ENCODE peak calls at places on chromosome 6, in seven cellular contexts. One of them, this sample, is unnamed. For H3K36me3, the result is how much of the 10 kb centered on the place peaks cover.

GRCh38 chr6:150072201-150072600 is 3.3 kb upstream of the ULBP3 start:
- DNase-seq in heart left ventricle: peak
- DNase-seq in WERI-Rb-1: no peak
- DNase-seq in PC-3: peak
- DNase-seq in SK-N-MC: no peak
- DNase-seq in CD4-positive, CD25-positive, alpha-beta regulatory T cell: no peak
- DNase-seq in naive thymus-derived CD4-positive, alpha-beta T cell: no peak
- DNase-seq in this sample: no peak

GRCh38 chr6:141208101-141208500 is 924.6 kb upstream of the GJE1 start:
- DNase-seq in heart left ventricle: no peak
- DNase-seq in WERI-Rb-1: no peak
- DNase-seq in PC-3: no peak
- DNase-seq in SK-N-MC: no peak
- DNase-seq in CD4-positive, CD25-positive, alpha-beta regulatory T cell: no peak
- DNase-seq in naive thymus-derived CD4-positive, alpha-beta T cell: no peak
- DNase-seq in this sample: no peak

GRCh38 chr6:78746457-78746856 is 120.9 kb upstream of the IRAK1BP1 start:
- DNase-seq in heart left ventricle: no peak
- DNase-seq in WERI-Rb-1: no peak
- DNase-seq in PC-3: no peak
- DNase-seq in SK-N-MC: peak
- DNase-seq in CD4-positive, CD25-positive, alpha-beta regulatory T cell: no peak
- DNase-seq in naive thymus-derived CD4-positive, alpha-beta T cell: no peak
- DNase-seq in this sample: no peak

GRCh38 chr6:91317984-91318383 is 731.1 kb upstream of the MAP3K7 start:
- DNase-seq in heart left ventricle: no peak
- DNase-seq in WERI-Rb-1: no peak
- DNase-seq in PC-3: no peak
- DNase-seq in SK-N-MC: no peak
- DNase-seq in CD4-positive, CD25-positive, alpha-beta regulatory T cell: no peak
- DNase-seq in naive thymus-derived CD4-positive, alpha-beta T cell: no peak
- DNase-seq in this sample: no peak

GRCh38 chr6:163345931-163346330 is 68.6 kb upstream of the QKI start:
- DNase-seq in heart left ventricle: no peak
- DNase-seq in WERI-Rb-1: no peak
- DNase-seq in PC-3: no peak
- DNase-seq in SK-N-MC: no peak
- DNase-seq in CD4-positive, CD25-positive, alpha-beta regulatory T cell: no peak
- DNase-seq in naive thymus-derived CD4-positive, alpha-beta T cell: no peak
- DNase-seq in this sample: no peak

GRCh38 chr6:80316655-80317332 is 210.3 kb downstream of the BCKDHB start:
- DNase-seq in heart left ventricle: no peak
- DNase-seq in WERI-Rb-1: no peak
- DNase-seq in PC-3: no peak
- DNase-seq in SK-N-MC: no peak
- DNase-seq in CD4-positive, CD25-positive, alpha-beta regulatory T cell: no peak
- DNase-seq in naive thymus-derived CD4-positive, alpha-beta T cell: no peak
- DNase-seq in this sample: no peak

GRCh38 chr6:37021356-37022129 is 16.1 kb downstream of the FGD2 start:
- DNase-seq in heart left ventricle: no peak
- DNase-seq in WERI-Rb-1: peak
- DNase-seq in PC-3: peak
- DNase-seq in SK-N-MC: no peak
- DNase-seq in CD4-positive, CD25-positive, alpha-beta regulatory T cell: peak
- DNase-seq in naive thymus-derived CD4-positive, alpha-beta T cell: peak
- DNase-seq in this sample: peak

GRCh38 chr6:13098808-13099570 is 229.3 kb downstream of the TBC1D7 start:
- DNase-seq in heart left ventricle: no peak
- DNase-seq in WERI-Rb-1: no peak
- DNase-seq in PC-3: no peak
- DNase-seq in SK-N-MC: no peak
- DNase-seq in CD4-positive, CD25-positive, alpha-beta regulatory T cell: no peak
- DNase-seq in naive thymus-derived CD4-positive, alpha-beta T cell: no peak
- DNase-seq in this sample: no peak

GRCh38 chr6:228881-229651 is 63.2 kb upstream of the DUSP22 start:
- DNase-seq in heart left ventricle: no peak
- DNase-seq in WERI-Rb-1: no peak
- DNase-seq in PC-3: no peak
- DNase-seq in SK-N-MC: no peak
- DNase-seq in CD4-positive, CD25-positive, alpha-beta regulatory T cell: no peak
- DNase-seq in naive thymus-derived CD4-positive, alpha-beta T cell: no peak
- DNase-seq in this sample: no peak

GRCh38 chr6:96522469-96523009 is 933 bp downstream of the UFL1 start:
- DNase-seq in heart left ventricle: no peak
- DNase-seq in WERI-Rb-1: no peak
- DNase-seq in PC-3: no peak
- DNase-seq in SK-N-MC: peak
- DNase-seq in CD4-positive, CD25-positive, alpha-beta regulatory T cell: no peak
- DNase-seq in naive thymus-derived CD4-positive, alpha-beta T cell: no peak
- DNase-seq in this sample: no peak

GRCh38 chr6:2355155-2355554 is 109.8 kb upstream of the GMDS start:
- DNase-seq in heart left ventricle: no peak
- DNase-seq in WERI-Rb-1: no peak
- DNase-seq in PC-3: no peak
- DNase-seq in SK-N-MC: no peak
- DNase-seq in CD4-positive, CD25-positive, alpha-beta regulatory T cell: no peak
- DNase-seq in naive thymus-derived CD4-positive, alpha-beta T cell: no peak
- DNase-seq in this sample: no peak

GRCh38 chr6:125753937-125754259 is 4.5 kb downstream of the HEY2 start:
- DNase-seq in heart left ventricle: no peak
- DNase-seq in WERI-Rb-1: no peak
- DNase-seq in PC-3: no peak
- DNase-seq in SK-N-MC: no peak
- DNase-seq in CD4-positive, CD25-positive, alpha-beta regulatory T cell: no peak
- DNase-seq in naive thymus-derived CD4-positive, alpha-beta T cell: no peak
- DNase-seq in this sample: no peak

GRCh38 chr6:139925894-139926641 is 551.6 kb upstream of the CITED2 start:
- DNase-seq in heart left ventricle: no peak
- DNase-seq in WERI-Rb-1: no peak
- DNase-seq in PC-3: no peak
- DNase-seq in SK-N-MC: no peak
- DNase-seq in CD4-positive, CD25-positive, alpha-beta regulatory T cell: no peak
- DNase-seq in naive thymus-derived CD4-positive, alpha-beta T cell: no peak
- DNase-seq in this sample: no peak

DNA sequence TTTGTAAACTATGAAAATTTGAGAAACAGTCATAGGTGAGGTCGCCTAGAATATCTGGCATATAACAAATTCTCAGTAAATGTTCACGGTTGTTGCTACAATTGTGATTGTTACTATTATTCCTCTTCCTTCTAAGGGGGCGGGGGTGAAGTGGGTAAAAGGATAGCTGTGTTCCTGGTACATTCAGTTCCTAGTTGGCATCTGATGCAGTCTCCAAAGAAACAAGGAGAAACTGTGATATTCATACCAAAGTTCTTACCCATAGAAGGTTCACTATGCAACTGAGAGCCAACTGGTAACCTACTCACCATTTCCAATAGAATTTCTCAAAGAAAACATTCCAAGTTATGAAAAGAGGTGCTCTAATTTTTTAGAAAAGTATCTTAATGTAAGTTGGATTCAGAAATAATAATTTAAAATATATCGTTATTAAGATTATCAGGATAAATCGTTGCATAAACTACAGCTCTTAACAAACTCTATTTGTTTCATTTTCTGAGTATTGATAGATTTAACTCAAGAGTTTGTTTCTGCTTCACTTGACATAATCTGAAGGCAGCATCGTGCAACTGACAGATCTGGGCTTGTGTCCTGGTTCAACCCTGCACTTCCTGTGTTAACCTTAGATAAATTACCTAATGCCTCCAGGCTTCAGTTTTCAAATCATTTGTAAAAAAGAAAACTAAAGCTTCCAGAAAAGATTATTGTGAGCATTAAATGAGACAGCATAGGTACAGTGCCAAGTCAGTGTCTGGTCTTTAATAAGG is 13.3 kb upstream of the MAP7 start:
- DNase-seq in heart left ventricle: no peak
- DNase-seq in WERI-Rb-1: no peak
- DNase-seq in PC-3: no peak
- DNase-seq in SK-N-MC: no peak
- DNase-seq in CD4-positive, CD25-positive, alpha-beta regulatory T cell: no peak
- DNase-seq in naive thymus-derived CD4-positive, alpha-beta T cell: no peak
- DNase-seq in this sample: no peak
- H3K27ac ChIP-seq in heart left ventricle: no peak
- H3K27ac ChIP-seq in WERI-Rb-1: no peak
- H3K27ac ChIP-seq in PC-3: peak
- H3K27ac ChIP-seq in SK-N-MC: no peak
- H3K27ac ChIP-seq in CD4-positive, CD25-positive, alpha-beta regulatory T cell: no peak
- H3K27ac ChIP-seq in naive thymus-derived CD4-positive, alpha-beta T cell: no peak
- H3K27ac ChIP-seq in this sample: no peak

GRCh38 chr6:41909727-41910126 is 11.2 kb downstream of the MED20 start:
- DNase-seq in heart left ventricle: no peak
- DNase-seq in WERI-Rb-1: no peak
- DNase-seq in PC-3: no peak
- DNase-seq in SK-N-MC: no peak
- DNase-seq in CD4-positive, CD25-positive, alpha-beta regulatory T cell: no peak
- DNase-seq in naive thymus-derived CD4-positive, alpha-beta T cell: no peak
- DNase-seq in this sample: no peak

GRCh38 chr6:41917528-41917927 is 3.4 kb downstream of the MED20 start:
- DNase-seq in heart left ventricle: no peak
- DNase-seq in WERI-Rb-1: no peak
- DNase-seq in PC-3: peak
- DNase-seq in SK-N-MC: no peak
- DNase-seq in CD4-positive, CD25-positive, alpha-beta regulatory T cell: no peak
- DNase-seq in naive thymus-derived CD4-positive, alpha-beta T cell: no peak
- DNase-seq in this sample: no peak

GRCh38 chr6:41914343-41914742 is 6.6 kb downstream of the MED20 start:
- DNase-seq in heart left ventricle: no peak
- DNase-seq in WERI-Rb-1: no peak
- DNase-seq in PC-3: no peak
- DNase-seq in SK-N-MC: no peak
- DNase-seq in CD4-positive, CD25-positive, alpha-beta regulatory T cell: no peak
- DNase-seq in naive thymus-derived CD4-positive, alpha-beta T cell: no peak
- DNase-seq in this sample: no peak

DNA sequence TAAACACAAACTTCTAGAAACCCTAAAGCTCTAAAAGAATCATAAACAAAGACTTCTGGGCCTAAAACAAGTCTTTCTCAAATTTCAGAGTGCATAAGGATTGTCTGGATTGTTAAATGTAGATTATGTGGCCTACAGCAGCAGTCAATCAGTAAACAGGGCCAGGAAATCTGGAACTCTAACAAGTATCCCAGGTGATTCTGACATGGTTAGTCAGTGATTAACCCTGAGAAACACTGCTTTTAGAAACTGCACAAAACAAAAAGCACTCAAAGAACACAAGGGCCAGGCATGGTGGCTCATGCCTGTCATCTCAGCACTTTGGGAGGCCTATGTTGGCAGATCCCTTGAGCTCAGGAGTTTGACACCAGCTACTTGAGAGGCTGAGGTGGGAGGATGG is 6.1 kb downstream of the MED20 start:
- DNase-seq in heart left ventricle: no peak
- DNase-seq in WERI-Rb-1: no peak
- DNase-seq in PC-3: no peak
- DNase-seq in SK-N-MC: no peak
- DNase-seq in CD4-positive, CD25-positive, alpha-beta regulatory T cell: no peak
- DNase-seq in naive thymus-derived CD4-positive, alpha-beta T cell: no peak
- DNase-seq in this sample: no peak
- H3K36me3 ChIP-seq in heart left ventricle: under half
- H3K36me3 ChIP-seq in WERI-Rb-1: half or more
- H3K36me3 ChIP-seq in PC-3: under half
- H3K36me3 ChIP-seq in SK-N-MC: under half
- H3K36me3 ChIP-seq in CD4-positive, CD25-positive, alpha-beta regulatory T cell: under half
- H3K36me3 ChIP-seq in naive thymus-derived CD4-positive, alpha-beta T cell: under half
- H3K36me3 ChIP-seq in this sample: under half

GRCh38 chr6:154165488-154165887 is 126.4 kb downstream of the OPRM1 start:
- DNase-seq in heart left ventricle: no peak
- DNase-seq in WERI-Rb-1: no peak
- DNase-seq in PC-3: no peak
- DNase-seq in SK-N-MC: no peak
- DNase-seq in CD4-positive, CD25-positive, alpha-beta regulatory T cell: no peak
- DNase-seq in naive thymus-derived CD4-positive, alpha-beta T cell: no peak
- DNase-seq in this sample: no peak
- H3K27ac ChIP-seq in heart left ventricle: no peak
- H3K27ac ChIP-seq in WERI-Rb-1: no peak
- H3K27ac ChIP-seq in PC-3: no peak
- H3K27ac ChIP-seq in SK-N-MC: no peak
- H3K27ac ChIP-seq in CD4-positive, CD25-positive, alpha-beta regulatory T cell: no peak
- H3K27ac ChIP-seq in naive thymus-derived CD4-positive, alpha-beta T cell: peak
- H3K27ac ChIP-seq in this sample: no peak

DNA sequence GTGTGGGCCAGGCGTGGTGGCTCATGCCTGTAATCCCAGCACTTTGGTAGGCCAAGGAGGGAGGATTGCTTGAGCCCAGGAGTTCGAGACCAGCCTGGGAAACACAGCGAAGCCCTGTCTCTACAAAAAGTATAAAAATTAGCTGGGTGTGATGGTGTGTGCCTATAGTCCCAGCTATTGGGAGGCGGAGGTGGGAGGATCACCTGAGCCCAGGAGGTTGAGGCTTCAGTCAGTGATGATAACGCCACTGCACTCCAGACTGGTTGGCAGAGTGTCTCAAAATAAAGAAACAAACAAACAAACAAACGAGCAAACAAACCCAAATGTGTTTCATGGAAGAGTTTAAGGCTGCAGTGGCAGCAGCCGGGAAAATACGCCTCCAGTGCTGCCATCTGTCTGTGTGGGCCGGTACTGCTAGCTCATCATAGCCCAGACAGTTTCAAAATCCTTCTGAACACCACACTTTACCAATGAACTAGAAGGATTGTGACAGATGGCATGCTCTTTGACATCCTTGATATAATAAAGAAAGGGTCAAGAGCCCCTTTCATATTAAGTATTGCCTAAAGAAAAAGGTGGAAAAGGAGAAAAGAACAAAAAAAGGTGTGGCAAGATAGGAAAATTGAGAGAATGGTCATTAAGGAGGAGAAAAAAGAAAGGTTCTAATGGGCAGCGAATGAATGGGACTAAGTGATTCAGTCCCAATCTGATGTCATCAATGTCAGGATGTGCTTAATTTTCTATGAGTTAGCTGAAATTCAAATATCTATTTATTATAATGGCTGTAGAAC is 298.6 kb downstream of the SYNE1 start:
- DNase-seq in heart left ventricle: peak
- DNase-seq in WERI-Rb-1: peak
- DNase-seq in PC-3: peak
- DNase-seq in SK-N-MC: no peak
- DNase-seq in CD4-positive, CD25-positive, alpha-beta regulatory T cell: peak
- DNase-seq in naive thymus-derived CD4-positive, alpha-beta T cell: peak
- DNase-seq in this sample: peak
- H3K36me3 ChIP-seq in heart left ventricle: under half
- H3K36me3 ChIP-seq in WERI-Rb-1: under half
- H3K36me3 ChIP-seq in PC-3: under half
- H3K36me3 ChIP-seq in SK-N-MC: under half
- H3K36me3 ChIP-seq in CD4-positive, CD25-positive, alpha-beta regulatory T cell: under half
- H3K36me3 ChIP-seq in naive thymus-derived CD4-positive, alpha-beta T cell: under half
- H3K36me3 ChIP-seq in this sample: under half

GRCh38 chr6:75467284-75467683 is 26.3 kb downstream of the FILIP1 start:
- DNase-seq in heart left ventricle: no peak
- DNase-seq in WERI-Rb-1: no peak
- DNase-seq in PC-3: no peak
- DNase-seq in SK-N-MC: no peak
- DNase-seq in CD4-positive, CD25-positive, alpha-beta regulatory T cell: no peak
- DNase-seq in naive thymus-derived CD4-positive, alpha-beta T cell: no peak
- DNase-seq in this sample: no peak
- H3K27ac ChIP-seq in heart left ventricle: peak
- H3K27ac ChIP-seq in WERI-Rb-1: no peak
- H3K27ac ChIP-seq in PC-3: no peak
- H3K27ac ChIP-seq in SK-N-MC: no peak
- H3K27ac ChIP-seq in CD4-positive, CD25-positive, alpha-beta regulatory T cell: no peak
- H3K27ac ChIP-seq in naive thymus-derived CD4-positive, alpha-beta T cell: no peak
- H3K27ac ChIP-seq in this sample: no peak

GRCh38 chr6:52512199-52512598 is 64.7 kb downstream of the TRAM2 start:
- DNase-seq in heart left ventricle: no peak
- DNase-seq in WERI-Rb-1: peak
- DNase-seq in PC-3: peak
- DNase-seq in SK-N-MC: no peak
- DNase-seq in CD4-positive, CD25-positive, alpha-beta regulatory T cell: no peak
- DNase-seq in naive thymus-derived CD4-positive, alpha-beta T cell: no peak
- DNase-seq in this sample: no peak
- H3K36me3 ChIP-seq in heart left ventricle: under half
- H3K36me3 ChIP-seq in WERI-Rb-1: half or more
- H3K36me3 ChIP-seq in PC-3: under half
- H3K36me3 ChIP-seq in SK-N-MC: under half
- H3K36me3 ChIP-seq in CD4-positive, CD25-positive, alpha-beta regulatory T cell: under half
- H3K36me3 ChIP-seq in naive thymus-derived CD4-positive, alpha-beta T cell: under half
- H3K36me3 ChIP-seq in this sample: under half